ENCODE peak calls at places on chromosomes 11 and 22, in nine cellular contexts. K is A549; T is left colon; Y is naive thymus-derived CD4-positive, alpha-beta T cell; J is activated T-helper 1 cell treated with anti-CD3 and anti-CD28 coated beads, Interleukin-12 subunit alpha, Interleukin-12 subunit beta, Interleukin-2, Interleukin-4 antibody, amounts not matched to agents 30 ng/mL and 10 ng/mL and 1 ng/mL, durations not matched to agents 14 hours and 24 hours and 36 hours; X is ovary; Q is RCC 7860; L is osteocyte; A is occipital lobe. H is an unnamed sample.

GRCh38 chr11:107590460-107591097 is 368 bp upstream of the ELMOD1 start:
- DNase-seq in K (peak), T (no peak), Y (no peak), J (peak), X (no peak), Q (no peak), L (no peak), A (no peak), H (peak)

GRCh38 chr11:125090816-125091215 is 20.6 kb downstream of the TMEM218 start:
- DNase-seq in K (no peak), T (no peak), Y (no peak), J (no peak), X (no peak), Q (no peak), L (peak), A (no peak), H (no peak)

GRCh38 chr11:102252339-102252891 is 64.9 kb upstream of the BIRC3 start:
- DNase-seq in K (no peak), T (no peak), Y (no peak), J (no peak), X (no peak), Q (no peak), L (no peak), A (no peak), H (no peak)

GRCh38 chr22:19212302-19212870 is 33.9 kb upstream of the SLC25A1 start:
- DNase-seq in K (no peak), T (no peak), Y (no peak), J (no peak), X (no peak), Q (no peak), L (no peak), A (no peak), H (no peak)

GRCh38 chr11:119957951-119958350 is 180.0 kb downstream of the TRIM29 start:
- DNase-seq in K (no peak), T (no peak), Y (no peak), J (no peak), X (no peak), Q (no peak), L (no peak), A (no peak), H (no peak)

GRCh38 chr11:34300571-34301295 is 57.1 kb downstream of the ABTB2 start:
- DNase-seq in K (no peak), T (no peak), Y (no peak), J (no peak), X (no peak), Q (no peak), L (no peak), A (no peak), H (no peak)

GRCh38 chr11:121656333-121657090 is 203.7 kb upstream of the SORL1-AS1 start:
- DNase-seq in K (no peak), T (no peak), Y (no peak), J (no peak), X (peak), Q (no peak), L (no peak), A (no peak), H (no peak)

GRCh38 chr11:62025429-62026105 is 58.1 kb upstream of the FTH1 start:
- DNase-seq in K (peak), T (peak), Y (peak), J (peak), X (peak), Q (peak), L (no peak), A (peak), H (no peak)

GRCh38 chr11:43868852-43869567 is 11.6 kb upstream of the ALKBH3 start:
- DNase-seq in K (no peak), T (no peak), Y (peak), J (peak), X (no peak), Q (peak), L (no peak), A (no peak), H (no peak)

GRCh38 chr22:24580276-24580675 is 12.6 kb downstream of the LRRC75B start:
- DNase-seq in K (no peak), T (no peak), Y (no peak), J (no peak), X (no peak), Q (peak), L (no peak), A (no peak), H (no peak)

GRCh38 chr22:50525991-50526848 is 822 bp upstream of the SCO2 start:
- DNase-seq in K (peak), T (peak), Y (peak), J (peak), X (peak), Q (peak), L (peak), A (peak), H (peak)

GRCh38 chr22:43826142-43827093 is 14.3 kb upstream of the EFCAB6 start:
- DNase-seq in K (peak), T (no peak), Y (no peak), J (no peak), X (no peak), Q (peak), L (peak), A (no peak), H (peak)

H was measured in WERI-Rb-1.